ENCODE peak calls at places on chromosomes 16 and 17, in seven cellular contexts. One of them, this sample, is unnamed.

GRCh38 chr17:42325026-42325425 is 36.7 kb downstream of the STAT5A start:
- DNase-seq in activated T-helper 1 cell treated with anti-CD3 and anti-CD28 coated beads, Interleukin-12 subunit alpha, Interleukin-12 subunit beta, Interleukin-2, Interleukin-4 antibody, amounts not matched to agents 30 ng/mL and 10 ng/mL and 1 ng/mL, durations not matched to agents 14 hours and 24 hours and 36 hours: no peak
- DNase-seq in GM18507: no peak
- DNase-seq in globus pallidus: no peak
- DNase-seq in ELR: peak
- DNase-seq in lower leg skin: no peak
- DNase-seq in fibroblast of the conjunctiva: no peak
- DNase-seq in this sample: no peak

GRCh38 chr16:1105888-1106620 is 10.0 kb upstream of the C1QTNF8 start:
- DNase-seq in activated T-helper 1 cell treated with anti-CD3 and anti-CD28 coated beads, Interleukin-12 subunit alpha, Interleukin-12 subunit beta, Interleukin-2, Interleukin-4 antibody, amounts not matched to agents 30 ng/mL and 10 ng/mL and 1 ng/mL, durations not matched to agents 14 hours and 24 hours and 36 hours: no peak
- DNase-seq in GM18507: peak
- DNase-seq in globus pallidus: peak
- DNase-seq in ELR: peak
- DNase-seq in lower leg skin: no peak
- DNase-seq in fibroblast of the conjunctiva: peak
- DNase-seq in this sample: peak

GRCh38 chr16:14186954-14187306 is 115.8 kb downstream of the MRTFB start:
- DNase-seq in activated T-helper 1 cell treated with anti-CD3 and anti-CD28 coated beads, Interleukin-12 subunit alpha, Interleukin-12 subunit beta, Interleukin-2, Interleukin-4 antibody, amounts not matched to agents 30 ng/mL and 10 ng/mL and 1 ng/mL, durations not matched to agents 14 hours and 24 hours and 36 hours: no peak
- DNase-seq in GM18507: no peak
- DNase-seq in globus pallidus: no peak
- DNase-seq in ELR: no peak
- DNase-seq in lower leg skin: no peak
- DNase-seq in fibroblast of the conjunctiva: no peak
- DNase-seq in this sample: no peak

GRCh38 chr16:46885960-46886763 is 2.0 kb downstream of the GPT2 start:
- DNase-seq in activated T-helper 1 cell treated with anti-CD3 and anti-CD28 coated beads, Interleukin-12 subunit alpha, Interleukin-12 subunit beta, Interleukin-2, Interleukin-4 antibody, amounts not matched to agents 30 ng/mL and 10 ng/mL and 1 ng/mL, durations not matched to agents 14 hours and 24 hours and 36 hours: no peak
- DNase-seq in GM18507: no peak
- DNase-seq in globus pallidus: peak
- DNase-seq in ELR: no peak
- DNase-seq in lower leg skin: no peak
- DNase-seq in fibroblast of the conjunctiva: peak
- DNase-seq in this sample: no peak

GRCh38 chr17:42405963-42406495 is 17.0 kb downstream of the CAVIN1 start:
- DNase-seq in activated T-helper 1 cell treated with anti-CD3 and anti-CD28 coated beads, Interleukin-12 subunit alpha, Interleukin-12 subunit beta, Interleukin-2, Interleukin-4 antibody, amounts not matched to agents 30 ng/mL and 10 ng/mL and 1 ng/mL, durations not matched to agents 14 hours and 24 hours and 36 hours: peak
- DNase-seq in GM18507: peak
- DNase-seq in globus pallidus: peak
- DNase-seq in ELR: peak
- DNase-seq in lower leg skin: peak
- DNase-seq in fibroblast of the conjunctiva: peak
- DNase-seq in this sample: no peak

GRCh38 chr17:76383645-76384221 is 676 bp upstream of the SPHK1 start:
- DNase-seq in activated T-helper 1 cell treated with anti-CD3 and anti-CD28 coated beads, Interleukin-12 subunit alpha, Interleukin-12 subunit beta, Interleukin-2, Interleukin-4 antibody, amounts not matched to agents 30 ng/mL and 10 ng/mL and 1 ng/mL, durations not matched to agents 14 hours and 24 hours and 36 hours: peak
- DNase-seq in GM18507: no peak
- DNase-seq in globus pallidus: no peak
- DNase-seq in ELR: peak
- DNase-seq in lower leg skin: no peak
- DNase-seq in fibroblast of the conjunctiva: no peak
- DNase-seq in this sample: peak

GRCh38 chr17:16486373-16487250 is 5.4 kb downstream of the LRRC75A start:
- DNase-seq in activated T-helper 1 cell treated with anti-CD3 and anti-CD28 coated beads, Interleukin-12 subunit alpha, Interleukin-12 subunit beta, Interleukin-2, Interleukin-4 antibody, amounts not matched to agents 30 ng/mL and 10 ng/mL and 1 ng/mL, durations not matched to agents 14 hours and 24 hours and 36 hours: no peak
- DNase-seq in GM18507: no peak
- DNase-seq in globus pallidus: no peak
- DNase-seq in ELR: peak
- DNase-seq in lower leg skin: peak
- DNase-seq in fibroblast of the conjunctiva: peak
- DNase-seq in this sample: peak

GRCh38 chr17:15261063-15261817 is 3.9 kb downstream of the PMP22 start:
- DNase-seq in activated T-helper 1 cell treated with anti-CD3 and anti-CD28 coated beads, Interleukin-12 subunit alpha, Interleukin-12 subunit beta, Interleukin-2, Interleukin-4 antibody, amounts not matched to agents 30 ng/mL and 10 ng/mL and 1 ng/mL, durations not matched to agents 14 hours and 24 hours and 36 hours: no peak
- DNase-seq in GM18507: no peak
- DNase-seq in globus pallidus: peak
- DNase-seq in ELR: peak
- DNase-seq in lower leg skin: no peak
- DNase-seq in fibroblast of the conjunctiva: no peak
- DNase-seq in this sample: no peak

GRCh38 chr17:70945386-70945785 is 776.1 kb downstream of the KCNJ2 start:
- DNase-seq in activated T-helper 1 cell treated with anti-CD3 and anti-CD28 coated beads, Interleukin-12 subunit alpha, Interleukin-12 subunit beta, Interleukin-2, Interleukin-4 antibody, amounts not matched to agents 30 ng/mL and 10 ng/mL and 1 ng/mL, durations not matched to agents 14 hours and 24 hours and 36 hours: no peak
- DNase-seq in GM18507: no peak
- DNase-seq in globus pallidus: no peak
- DNase-seq in ELR: peak
- DNase-seq in lower leg skin: no peak
- DNase-seq in fibroblast of the conjunctiva: no peak
- DNase-seq in this sample: no peak

GRCh38 chr17:48577946-48578615 is at the start of gene HOXB4:
- DNase-seq in activated T-helper 1 cell treated with anti-CD3 and anti-CD28 coated beads, Interleukin-12 subunit alpha, Interleukin-12 subunit beta, Interleukin-2, Interleukin-4 antibody, amounts not matched to agents 30 ng/mL and 10 ng/mL and 1 ng/mL, durations not matched to agents 14 hours and 24 hours and 36 hours: peak
- DNase-seq in GM18507: no peak
- DNase-seq in globus pallidus: peak
- DNase-seq in ELR: no peak
- DNase-seq in lower leg skin: peak
- DNase-seq in fibroblast of the conjunctiva: no peak
- DNase-seq in this sample: peak

GRCh38 chr16:55478827-55479559 is at the start of gene MMP2:
- DNase-seq in activated T-helper 1 cell treated with anti-CD3 and anti-CD28 coated beads, Interleukin-12 subunit alpha, Interleukin-12 subunit beta, Interleukin-2, Interleukin-4 antibody, amounts not matched to agents 30 ng/mL and 10 ng/mL and 1 ng/mL, durations not matched to agents 14 hours and 24 hours and 36 hours: no peak
- DNase-seq in GM18507: no peak
- DNase-seq in globus pallidus: no peak
- DNase-seq in ELR: peak
- DNase-seq in lower leg skin: peak
- DNase-seq in fibroblast of the conjunctiva: peak
- DNase-seq in this sample: no peak

GRCh38 chr16:89506791-89507191 is 1.4 kb upstream of the SPG7 start:
- DNase-seq in activated T-helper 1 cell treated with anti-CD3 and anti-CD28 coated beads, Interleukin-12 subunit alpha, Interleukin-12 subunit beta, Interleukin-2, Interleukin-4 antibody, amounts not matched to agents 30 ng/mL and 10 ng/mL and 1 ng/mL, durations not matched to agents 14 hours and 24 hours and 36 hours: peak
- DNase-seq in GM18507: no peak
- DNase-seq in globus pallidus: no peak
- DNase-seq in ELR: peak
- DNase-seq in lower leg skin: no peak
- DNase-seq in fibroblast of the conjunctiva: no peak
- DNase-seq in this sample: no peak

GRCh38 chr16:66342294-66342900 is 24.1 kb upstream of the CDH5 start:
- DNase-seq in activated T-helper 1 cell treated with anti-CD3 and anti-CD28 coated beads, Interleukin-12 subunit alpha, Interleukin-12 subunit beta, Interleukin-2, Interleukin-4 antibody, amounts not matched to agents 30 ng/mL and 10 ng/mL and 1 ng/mL, durations not matched to agents 14 hours and 24 hours and 36 hours: no peak
- DNase-seq in GM18507: no peak
- DNase-seq in globus pallidus: no peak
- DNase-seq in ELR: peak
- DNase-seq in lower leg skin: no peak
- DNase-seq in fibroblast of the conjunctiva: no peak
- DNase-seq in this sample: no peak

GRCh38 chr17:55527520-55528118 is 16.4 kb upstream of the SMIM36 start:
- DNase-seq in activated T-helper 1 cell treated with anti-CD3 and anti-CD28 coated beads, Interleukin-12 subunit alpha, Interleukin-12 subunit beta, Interleukin-2, Interleukin-4 antibody, amounts not matched to agents 30 ng/mL and 10 ng/mL and 1 ng/mL, durations not matched to agents 14 hours and 24 hours and 36 hours: no peak
- DNase-seq in GM18507: no peak
- DNase-seq in globus pallidus: peak
- DNase-seq in ELR: peak
- DNase-seq in lower leg skin: peak
- DNase-seq in fibroblast of the conjunctiva: peak
- DNase-seq in this sample: peak

GRCh38 chr17:50114849-50115357 is 15.1 kb downstream of the SAMD14 start:
- DNase-seq in activated T-helper 1 cell treated with anti-CD3 and anti-CD28 coated beads, Interleukin-12 subunit alpha, Interleukin-12 subunit beta, Interleukin-2, Interleukin-4 antibody, amounts not matched to agents 30 ng/mL and 10 ng/mL and 1 ng/mL, durations not matched to agents 14 hours and 24 hours and 36 hours: no peak
- DNase-seq in GM18507: no peak
- DNase-seq in globus pallidus: peak
- DNase-seq in ELR: peak
- DNase-seq in lower leg skin: no peak
- DNase-seq in fibroblast of the conjunctiva: peak
- DNase-seq in this sample: peak

GRCh38 chr17:31391496-31391949 is at the start of gene RAB11FIP4:
- DNase-seq in activated T-helper 1 cell treated with anti-CD3 and anti-CD28 coated beads, Interleukin-12 subunit alpha, Interleukin-12 subunit beta, Interleukin-2, Interleukin-4 antibody, amounts not matched to agents 30 ng/mL and 10 ng/mL and 1 ng/mL, durations not matched to agents 14 hours and 24 hours and 36 hours: no peak
- DNase-seq in GM18507: no peak
- DNase-seq in globus pallidus: peak
- DNase-seq in ELR: no peak
- DNase-seq in lower leg skin: peak
- DNase-seq in fibroblast of the conjunctiva: no peak
- DNase-seq in this sample: no peak

GRCh38 chr16:88638323-88639230 is at the start of gene IL17C:
- DNase-seq in activated T-helper 1 cell treated with anti-CD3 and anti-CD28 coated beads, Interleukin-12 subunit alpha, Interleukin-12 subunit beta, Interleukin-2, Interleukin-4 antibody, amounts not matched to agents 30 ng/mL and 10 ng/mL and 1 ng/mL, durations not matched to agents 14 hours and 24 hours and 36 hours: no peak
- DNase-seq in GM18507: no peak
- DNase-seq in globus pallidus: no peak
- DNase-seq in ELR: no peak
- DNase-seq in lower leg skin: no peak
- DNase-seq in fibroblast of the conjunctiva: no peak
- DNase-seq in this sample: no peak